ENCODE peak calls at places on chromosomes 12 and 14, in four cellular contexts. One of them, this sample, is unnamed.

GRCh38 chr14:22781606-22782000 is 15.1 kb downstream of the OXA1L start:
- DNase-seq in fibroblast of the aortic adventitia: peak; percentile 25
- DNase-seq in NCI-H524: no peak
- DNase-seq in stimulated activated CD8-positive, alpha-beta memory T cell treated with anti-CD3 and anti-CD28 coated beads, Interleukin-2, amount 100 ng/mL, for 1 hour: no peak
- DNase-seq in this sample: no peak

GRCh38 chr12:112107728-112108447 is 695 bp downstream of the NAA25 start:
- DNase-seq in fibroblast of the aortic adventitia: no peak
- DNase-seq in NCI-H524: peak; percentile 45
- DNase-seq in stimulated activated CD8-positive, alpha-beta memory T cell treated with anti-CD3 and anti-CD28 coated beads, Interleukin-2, amount 100 ng/mL, for 1 hour: no peak
- DNase-seq in this sample: peak; percentile 16

GRCh38 chr12:76270657-76271358 is 77.4 kb downstream of the BBS10 start:
- DNase-seq in fibroblast of the aortic adventitia: peak; percentile 40
- DNase-seq in NCI-H524: no peak
- DNase-seq in stimulated activated CD8-positive, alpha-beta memory T cell treated with anti-CD3 and anti-CD28 coated beads, Interleukin-2, amount 100 ng/mL, for 1 hour: no peak
- DNase-seq in this sample: no peak

GRCh38 chr14:36820111-36820709 is 158.6 kb downstream of the PAX9 start:
- DNase-seq in fibroblast of the aortic adventitia: no peak
- DNase-seq in NCI-H524: peak; percentile 33
- DNase-seq in stimulated activated CD8-positive, alpha-beta memory T cell treated with anti-CD3 and anti-CD28 coated beads, Interleukin-2, amount 100 ng/mL, for 1 hour: no peak
- DNase-seq in this sample: no peak

GRCh38 chr14:74636424-74637183 is 24.6 kb upstream of the LTBP2 start:
- DNase-seq in fibroblast of the aortic adventitia: no peak
- DNase-seq in NCI-H524: peak; percentile 59
- DNase-seq in stimulated activated CD8-positive, alpha-beta memory T cell treated with anti-CD3 and anti-CD28 coated beads, Interleukin-2, amount 100 ng/mL, for 1 hour: no peak
- DNase-seq in this sample: no peak

GRCh38 chr12:118136559-118137003 is 657 bp downstream of the PEBP1 start:
- DNase-seq in fibroblast of the aortic adventitia: peak; percentile 55
- DNase-seq in NCI-H524: peak; percentile 13
- DNase-seq in stimulated activated CD8-positive, alpha-beta memory T cell treated with anti-CD3 and anti-CD28 coated beads, Interleukin-2, amount 100 ng/mL, for 1 hour: no peak
- DNase-seq in this sample: peak; percentile 7

GRCh38 chr12:62805517-62805916 is 129.4 kb downstream of the PPM1H start:
- DNase-seq in fibroblast of the aortic adventitia: no peak
- DNase-seq in NCI-H524: no peak
- DNase-seq in stimulated activated CD8-positive, alpha-beta memory T cell treated with anti-CD3 and anti-CD28 coated beads, Interleukin-2, amount 100 ng/mL, for 1 hour: no peak
- DNase-seq in this sample: no peak

GRCh38 chr12:118498171-118498570 is 121.8 kb downstream of the SUDS3 start:
- DNase-seq in fibroblast of the aortic adventitia: no peak
- DNase-seq in NCI-H524: no peak
- DNase-seq in stimulated activated CD8-positive, alpha-beta memory T cell treated with anti-CD3 and anti-CD28 coated beads, Interleukin-2, amount 100 ng/mL, for 1 hour: no peak
- DNase-seq in this sample: no peak

GRCh38 chr14:69316449-69317391 is 56.8 kb downstream of the GALNT16 start:
- DNase-seq in fibroblast of the aortic adventitia: peak; percentile 100
- DNase-seq in NCI-H524: no peak
- DNase-seq in stimulated activated CD8-positive, alpha-beta memory T cell treated with anti-CD3 and anti-CD28 coated beads, Interleukin-2, amount 100 ng/mL, for 1 hour: no peak
- DNase-seq in this sample: peak; percentile 68

GRCh38 chr12:52603314-52603713 is 2.1 kb upstream of the KRT72 start:
- DNase-seq in fibroblast of the aortic adventitia: no peak
- DNase-seq in NCI-H524: no peak
- DNase-seq in stimulated activated CD8-positive, alpha-beta memory T cell treated with anti-CD3 and anti-CD28 coated beads, Interleukin-2, amount 100 ng/mL, for 1 hour: no peak
- DNase-seq in this sample: no peak

GRCh38 chr12:85509857-85510256 is 229.8 kb downstream of the ALX1 start:
- DNase-seq in fibroblast of the aortic adventitia: no peak
- DNase-seq in NCI-H524: no peak
- DNase-seq in stimulated activated CD8-positive, alpha-beta memory T cell treated with anti-CD3 and anti-CD28 coated beads, Interleukin-2, amount 100 ng/mL, for 1 hour: no peak
- DNase-seq in this sample: no peak

GRCh38 chr14:57417228-57417627 is 26.8 kb downstream of the NAA30 start:
- DNase-seq in fibroblast of the aortic adventitia: no peak
- DNase-seq in NCI-H524: no peak
- DNase-seq in stimulated activated CD8-positive, alpha-beta memory T cell treated with anti-CD3 and anti-CD28 coated beads, Interleukin-2, amount 100 ng/mL, for 1 hour: no peak
- DNase-seq in this sample: no peak

GRCh38 chr12:119151445-119151844 is 27.3 kb upstream of the HSPB8 start:
- DNase-seq in fibroblast of the aortic adventitia: no peak
- DNase-seq in NCI-H524: no peak
- DNase-seq in stimulated activated CD8-positive, alpha-beta memory T cell treated with anti-CD3 and anti-CD28 coated beads, Interleukin-2, amount 100 ng/mL, for 1 hour: no peak
- DNase-seq in this sample: peak; percentile 60

GRCh38 chr12:27336254-27336653 is 3.6 kb downstream of the BMAL2 start:
- DNase-seq in fibroblast of the aortic adventitia: no peak
- DNase-seq in NCI-H524: no peak
- DNase-seq in stimulated activated CD8-positive, alpha-beta memory T cell treated with anti-CD3 and anti-CD28 coated beads, Interleukin-2, amount 100 ng/mL, for 1 hour: no peak
- DNase-seq in this sample: no peak

GRCh38 chr14:104886690-104887622 is 21.9 kb downstream of the CEP170B start:
- DNase-seq in fibroblast of the aortic adventitia: no peak
- DNase-seq in NCI-H524: no peak
- DNase-seq in stimulated activated CD8-positive, alpha-beta memory T cell treated with anti-CD3 and anti-CD28 coated beads, Interleukin-2, amount 100 ng/mL, for 1 hour: no peak
- DNase-seq in this sample: no peak

GRCh38 chr14:72907327-72907826 is 13.5 kb upstream of the DPF3 start:
- DNase-seq in fibroblast of the aortic adventitia: no peak
- DNase-seq in NCI-H524: no peak
- DNase-seq in stimulated activated CD8-positive, alpha-beta memory T cell treated with anti-CD3 and anti-CD28 coated beads, Interleukin-2, amount 100 ng/mL, for 1 hour: no peak
- DNase-seq in this sample: no peak

GRCh38 chr12:51666696-51667095 is 75.7 kb downstream of the SCN8A start:
- DNase-seq in fibroblast of the aortic adventitia: peak; percentile 20
- DNase-seq in NCI-H524: no peak
- DNase-seq in stimulated activated CD8-positive, alpha-beta memory T cell treated with anti-CD3 and anti-CD28 coated beads, Interleukin-2, amount 100 ng/mL, for 1 hour: no peak
- DNase-seq in this sample: no peak

GRCh38 chr12:24228371-24228770 is 278.9 kb upstream of the SOX5 start:
- DNase-seq in fibroblast of the aortic adventitia: no peak
- DNase-seq in NCI-H524: no peak
- DNase-seq in stimulated activated CD8-positive, alpha-beta memory T cell treated with anti-CD3 and anti-CD28 coated beads, Interleukin-2, amount 100 ng/mL, for 1 hour: no peak
- DNase-seq in this sample: peak; percentile 22

GRCh38 chr12:105113094-105113493 is 5.6 kb downstream of the WASHC4 start:
- DNase-seq in fibroblast of the aortic adventitia: no peak
- DNase-seq in NCI-H524: no peak
- DNase-seq in stimulated activated CD8-positive, alpha-beta memory T cell treated with anti-CD3 and anti-CD28 coated beads, Interleukin-2, amount 100 ng/mL, for 1 hour: no peak
- DNase-seq in this sample: no peak

GRCh38 chr12:5222011-5222461 is 178.4 kb downstream of the KCNA5 start:
- DNase-seq in fibroblast of the aortic adventitia: no peak
- DNase-seq in NCI-H524: peak; percentile 27
- DNase-seq in stimulated activated CD8-positive, alpha-beta memory T cell treated with anti-CD3 and anti-CD28 coated beads, Interleukin-2, amount 100 ng/mL, for 1 hour: no peak
- DNase-seq in this sample: peak; percentile 85

GRCh38 chr14:68079941-68080697 is 260.5 kb downstream of the RAD51B start:
- DNase-seq in fibroblast of the aortic adventitia: no peak
- DNase-seq in NCI-H524: peak; percentile 25
- DNase-seq in stimulated activated CD8-positive, alpha-beta memory T cell treated with anti-CD3 and anti-CD28 coated beads, Interleukin-2, amount 100 ng/mL, for 1 hour: no peak
- DNase-seq in this sample: no peak

GRCh38 chr14:93759781-93760307 is 28.4 kb downstream of the PRIMA1 start:
- DNase-seq in fibroblast of the aortic adventitia: no peak
- DNase-seq in NCI-H524: peak; percentile 94
- DNase-seq in stimulated activated CD8-positive, alpha-beta memory T cell treated with anti-CD3 and anti-CD28 coated beads, Interleukin-2, amount 100 ng/mL, for 1 hour: no peak
- DNase-seq in this sample: peak; percentile 67

GRCh38 chr14:104659764-104660523 is 29.5 kb upstream of the INF2 start:
- DNase-seq in fibroblast of the aortic adventitia: no peak
- DNase-seq in NCI-H524: no peak
- DNase-seq in stimulated activated CD8-positive, alpha-beta memory T cell treated with anti-CD3 and anti-CD28 coated beads, Interleukin-2, amount 100 ng/mL, for 1 hour: no peak
- DNase-seq in this sample: no peak

GRCh38 chr12:93201990-93202389 is 175.7 kb upstream of the NUDT4 start:
- DNase-seq in fibroblast of the aortic adventitia: no peak
- DNase-seq in NCI-H524: no peak
- DNase-seq in stimulated activated CD8-positive, alpha-beta memory T cell treated with anti-CD3 and anti-CD28 coated beads, Interleukin-2, amount 100 ng/mL, for 1 hour: no peak
- DNase-seq in this sample: no peak

GRCh38 chr12:104890463-104891096 is 67.5 kb downstream of the SLC41A2 start:
- DNase-seq in fibroblast of the aortic adventitia: no peak
- DNase-seq in NCI-H524: no peak
- DNase-seq in stimulated activated CD8-positive, alpha-beta memory T cell treated with anti-CD3 and anti-CD28 coated beads, Interleukin-2, amount 100 ng/mL, for 1 hour: no peak
- DNase-seq in this sample: no peak

GRCh38 chr12:91732086-91732485 is 413.6 kb downstream of the BTG1 start:
- DNase-seq in fibroblast of the aortic adventitia: no peak
- DNase-seq in NCI-H524: no peak
- DNase-seq in stimulated activated CD8-positive, alpha-beta memory T cell treated with anti-CD3 and anti-CD28 coated beads, Interleukin-2, amount 100 ng/mL, for 1 hour: no peak
- DNase-seq in this sample: no peak

GRCh38 chr12:51592034-51592705 is 1.1 kb downstream of the SCN8A start:
- DNase-seq in fibroblast of the aortic adventitia: peak; percentile 59
- DNase-seq in NCI-H524: peak; percentile 52
- DNase-seq in stimulated activated CD8-positive, alpha-beta memory T cell treated with anti-CD3 and anti-CD28 coated beads, Interleukin-2, amount 100 ng/mL, for 1 hour: no peak
- DNase-seq in this sample: no peak

GRCh38 chr14:66739826-66740225 is 231.9 kb downstream of the GPHN start:
- DNase-seq in fibroblast of the aortic adventitia: no peak
- DNase-seq in NCI-H524: no peak
- DNase-seq in stimulated activated CD8-positive, alpha-beta memory T cell treated with anti-CD3 and anti-CD28 coated beads, Interleukin-2, amount 100 ng/mL, for 1 hour: no peak
- DNase-seq in this sample: no peak

GRCh38 chr14:37988472-37988871 is 219.2 kb upstream of the SSTR1 start:
- DNase-seq in fibroblast of the aortic adventitia: no peak
- DNase-seq in NCI-H524: no peak
- DNase-seq in stimulated activated CD8-positive, alpha-beta memory T cell treated with anti-CD3 and anti-CD28 coated beads, Interleukin-2, amount 100 ng/mL, for 1 hour: no peak
- DNase-seq in this sample: no peak

GRCh38 chr14:77301103-77301502 is 19.6 kb downstream of the POMT2 start:
- DNase-seq in fibroblast of the aortic adventitia: peak; percentile 88
- DNase-seq in NCI-H524: peak; percentile 91
- DNase-seq in stimulated activated CD8-positive, alpha-beta memory T cell treated with anti-CD3 and anti-CD28 coated beads, Interleukin-2, amount 100 ng/mL, for 1 hour: no peak
- DNase-seq in this sample: peak; percentile 82

GRCh38 chr14:100025111-100025510 is 40.1 kb upstream of the EVL start:
- DNase-seq in fibroblast of the aortic adventitia: peak; percentile 36
- DNase-seq in NCI-H524: peak; percentile 80
- DNase-seq in stimulated activated CD8-positive, alpha-beta memory T cell treated with anti-CD3 and anti-CD28 coated beads, Interleukin-2, amount 100 ng/mL, for 1 hour: no peak
- DNase-seq in this sample: no peak

GRCh38 chr14:68230941-68231717 is 411.6 kb downstream of the RAD51B start:
- DNase-seq in fibroblast of the aortic adventitia: peak; percentile 65
- DNase-seq in NCI-H524: no peak
- DNase-seq in stimulated activated CD8-positive, alpha-beta memory T cell treated with anti-CD3 and anti-CD28 coated beads, Interleukin-2, amount 100 ng/mL, for 1 hour: no peak
- DNase-seq in this sample: no peak

GRCh38 chr12:56487448-56488040 is 417 bp downstream of the GLS2 start:
- DNase-seq in fibroblast of the aortic adventitia: no peak
- DNase-seq in NCI-H524: peak; percentile 74
- DNase-seq in stimulated activated CD8-positive, alpha-beta memory T cell treated with anti-CD3 and anti-CD28 coated beads, Interleukin-2, amount 100 ng/mL, for 1 hour: no peak
- DNase-seq in this sample: no peak

GRCh38 chr14:104149617-104150141 is 11.3 kb downstream of the KIF26A start:
- DNase-seq in fibroblast of the aortic adventitia: no peak
- DNase-seq in NCI-H524: peak; percentile 88
- DNase-seq in stimulated activated CD8-positive, alpha-beta memory T cell treated with anti-CD3 and anti-CD28 coated beads, Interleukin-2, amount 100 ng/mL, for 1 hour: no peak
- DNase-seq in this sample: peak; percentile 71